ENCODE peak calls at places on chromosomes 7 and 10, in four cellular contexts. O is A549, T is heart left ventricle, Q is right lobe of liver. G is an unnamed sample.

GRCh38 chr7:36208406-36208805 is 55.4 kb downstream of the EEPD1 start:
- ATAC-seq in Q (no peak), O (peak; percentile 19), T (no peak), G (no peak)

GRCh38 chr10:111410740-111411139 is 333.9 kb downstream of the ADRA2A start:
- ATAC-seq in O (no peak), Q (no peak), T (no peak), G (no peak)

GRCh38 chr10:97743169-97743945 is 6.4 kb downstream of the ZFYVE27 start:
- ATAC-seq in Q (peak; percentile 51), T (peak; percentile 35), O (peak; percentile 37), G (no peak)

GRCh38 chr10:33114451-33114944 is 156.5 kb upstream of the ITGB1 start:
- ATAC-seq in T (no peak), Q (no peak), O (peak; percentile 46), G (no peak)

GRCh38 chr7:157621131-157621681 is 284.4 kb downstream of the DNAJB6 start:
- ATAC-seq in Q (no peak), O (no peak), T (peak; percentile 37), G (no peak)

GRCh38 chr10:117653170-117653515 is 110.6 kb downstream of the EMX2 start:
- ATAC-seq in O (peak; percentile 100), T (no peak), Q (no peak), G (no peak)

GRCh38 chr7:75993689-75994387 is 557 bp downstream of the TMEM120A start:
- ATAC-seq in O (peak; percentile 71), Q (peak; percentile 71), T (peak; percentile 36), G (peak; percentile 64)

GRCh38 chr10:89428873-89429272 is 14.5 kb downstream of the IFIT5 start:
- ATAC-seq in Q (no peak), O (no peak), T (peak; percentile 65), G (no peak)

GRCh38 chr7:8143151-8143874 is 118.7 kb downstream of the ICA1 start:
- ATAC-seq in T (no peak), O (no peak), Q (no peak), G (no peak)

GRCh38 chr7:139523199-139523941 is at the start of gene CLEC2L:
- ATAC-seq in Q (peak; percentile 43), T (peak; percentile 37), O (peak; percentile 85), G (peak; percentile 36)

GRCh38 chr7:124784879-124785818 is 19.6 kb upstream of the GPR37 start:
- ATAC-seq in O (peak; percentile 93), T (peak; percentile 62), Q (peak; percentile 98), G (peak; percentile 57)

GRCh38 chr10:100041620-100042019 is 31.9 kb upstream of the DNMBP start:
- ATAC-seq in Q (no peak), T (no peak), O (no peak), G (no peak)

GRCh38 chr10:70256463-70256862 is 23.2 kb upstream of the PPA1 start:
- ATAC-seq in T (no peak), Q (no peak), O (no peak), G (no peak)

GRCh38 chr10:86970887-86971145 is 2.5 kb downstream of the ADIRF start:
- ATAC-seq in O (peak; percentile 51), T (no peak), Q (no peak), G (peak; percentile 46)

GRCh38 chr10:86968994-86969355 is 693 bp downstream of the ADIRF start:
- ATAC-seq in Q (no peak), O (no peak), T (no peak), G (no peak)

GRCh38 chr10:86971146-86971991 is 3.1 kb downstream of the ADIRF start:
- ATAC-seq in T (peak; percentile 87), Q (peak; percentile 79), O (peak; percentile 79), G (peak; percentile 87)

GRCh38 chr10:86969421-86970041 is 1.2 kb downstream of the ADIRF start:
- ATAC-seq in O (no peak), Q (no peak), T (no peak), G (no peak)

GRCh38 chr10:86970152-86970886 is 2.0 kb downstream of the ADIRF start:
- ATAC-seq in T (peak; percentile 54), O (peak; percentile 4), Q (peak; percentile 10), G (peak; percentile 73)
- TF ChIP-seq POLR2A in T (no peak), O (no peak), Q (no peak), G (peak; percentile 84)

GRCh38 chr10:27893320-27894014 is 105.4 kb downstream of the ODAD2 start:
- ATAC-seq in T (no peak), Q (no peak), O (no peak), G (peak; percentile 57)
- TF ChIP-seq POLR2A in T (no peak), Q (no peak), O (no peak), G (no peak)

GRCh38 chr10:12205082-12205481 is 9.1 kb downstream of the CDC123 start:
- ATAC-seq in Q (no peak), T (no peak), O (no peak), G (no peak)

GRCh38 chr10:12212454-12212853 is 16.5 kb downstream of the CDC123 start:
- ATAC-seq in Q (no peak), O (no peak), T (no peak), G (no peak)

GRCh38 chr10:12214093-12214492 is 18.1 kb downstream of the CDC123 start:
- ATAC-seq in T (no peak), Q (no peak), O (no peak), G (no peak)

GRCh38 chr10:12207114-12207513 is 11.1 kb downstream of the CDC123 start:
- ATAC-seq in T (no peak), Q (no peak), O (no peak), G (no peak)

GRCh38 chr10:12208460-12208859 is 12.5 kb downstream of the CDC123 start:
- ATAC-seq in O (no peak), T (no peak), Q (no peak), G (no peak)
- TF ChIP-seq POLR2A in O (no peak), T (no peak), Q (no peak), G (no peak)

GRCh38 chr10:11301571-11302111 is 284.0 kb downstream of the CELF2 start:
- ATAC-seq in T (peak; percentile 27), Q (no peak), O (no peak), G (no peak)

GRCh38 chr10:11305825-11306601 is 288.3 kb downstream of the CELF2 start:
- ATAC-seq in O (no peak), Q (no peak), T (no peak), G (no peak)

GRCh38 chr10:11302181-11302580 is 284.5 kb downstream of the CELF2 start:
- ATAC-seq in Q (no peak), T (no peak), O (no peak), G (no peak)

GRCh38 chr10:11304906-11305585 is 287.4 kb downstream of the CELF2 start:
- ATAC-seq in Q (no peak), T (no peak), O (no peak), G (no peak)

DNA sequence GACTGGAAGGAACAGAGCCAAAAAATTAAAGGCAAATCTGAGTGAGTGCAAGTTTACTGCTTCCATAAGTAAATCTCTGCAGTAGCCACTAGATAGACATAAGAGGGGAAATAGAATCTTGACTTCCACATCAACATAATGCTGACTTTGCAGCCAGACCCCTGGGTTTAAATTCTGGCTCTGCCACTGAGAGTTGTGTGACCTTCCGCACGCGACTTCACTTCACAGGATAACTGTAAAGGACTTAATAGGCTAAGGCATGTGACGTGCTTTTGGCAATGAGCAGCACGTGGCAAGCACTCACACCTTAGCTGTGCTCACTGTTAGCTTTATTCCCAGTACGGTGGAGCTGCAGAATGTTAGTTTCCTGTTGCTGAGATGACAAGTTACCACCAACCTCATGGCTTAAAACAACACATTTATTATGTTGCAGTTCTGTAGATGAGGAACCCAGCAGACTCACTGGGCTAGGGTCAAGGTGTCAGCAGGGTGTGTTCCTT is 286.0 kb downstream of the CELF2 start:
- ATAC-seq in Q (no peak), T (no peak), O (no peak), G (no peak)
- TF ChIP-seq POLR2A in Q (no peak), T (no peak), O (no peak), G (no peak)

GRCh38 chr7:72924748-72925545 is at the start of gene POM121:
- ATAC-seq in O (peak; percentile 89), T (peak; percentile 97), Q (peak; percentile 95), G (peak; percentile 96)
- TF ChIP-seq POLR2A in O (peak; percentile 76), T (no peak), Q (peak; percentile 73), G (peak; percentile 80)

GRCh38 chr7:99375070-99375807 is 709 bp downstream of the ARPC1B start:
- ATAC-seq in O (peak; percentile 79), T (peak; percentile 84), Q (peak; percentile 86), G (peak; percentile 78)
- TF ChIP-seq POLR2A in O (peak; percentile 31), T (no peak), Q (peak; percentile 41), G (peak; percentile 25)

GRCh38 chr10:102399217-102400021 is 3.9 kb downstream of the NFKB2 start:
- ATAC-seq in Q (peak; percentile 82), T (peak; percentile 80), O (peak; percentile 62), G (peak; percentile 80)
- TF ChIP-seq POLR2A in Q (peak; percentile 43), T (no peak), O (peak; percentile 58), G (peak; percentile 44)

DNA sequence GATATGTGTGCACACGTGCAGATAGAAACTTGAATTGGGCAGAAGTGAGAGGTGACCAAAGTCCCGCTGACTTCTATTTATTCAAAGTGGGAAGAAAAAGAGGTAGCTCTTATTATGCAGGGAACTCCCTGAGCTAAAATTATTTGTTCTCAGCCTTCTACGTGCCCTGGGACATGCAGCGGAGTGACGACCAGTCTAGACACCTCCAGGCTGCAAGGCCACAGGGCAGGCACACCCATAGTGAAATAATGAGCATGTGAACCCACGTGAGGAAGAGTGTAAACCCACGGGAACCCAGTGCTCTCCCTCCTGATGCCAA is 107.3 kb upstream of the INHBA start:
- ATAC-seq in T (no peak), Q (no peak), O (no peak), G (no peak)
- TF ChIP-seq POLR2A in T (no peak), Q (no peak), O (no peak), G (no peak)

GRCh38 chr7:43649755-43650274 is 66.9 kb downstream of the STK17A start:
- ATAC-seq in Q (peak; percentile 24), T (peak; percentile 18), O (no peak), G (no peak)

GRCh38 chr7:43646603-43647313 is 63.9 kb downstream of the STK17A start:
- ATAC-seq in T (peak; percentile 43), O (no peak), Q (no peak), G (no peak)

GRCh38 chr7:43647314-43647691 is 64.4 kb downstream of the STK17A start:
- ATAC-seq in Q (peak; percentile 36), T (no peak), O (no peak), G (no peak)

GRCh38 chr7:43648725-43649406 is 66.0 kb downstream of the STK17A start:
- ATAC-seq in T (no peak), Q (no peak), O (peak; percentile 11), G (no peak)

GRCh38 chr7:43647772-43648643 is 65.1 kb downstream of the STK17A start:
- ATAC-seq in Q (peak; percentile 62), T (peak; percentile 83), O (peak; percentile 86), G (peak; percentile 91)
- TF ChIP-seq POLR2A in Q (no peak), T (no peak), O (no peak), G (no peak)

GRCh38 chr10:32055478-32056135 is 618 bp downstream of the KIF5B start:
- ATAC-seq in O (peak; percentile 82), T (peak; percentile 77), Q (peak; percentile 78), G (peak; percentile 62)
- TF ChIP-seq POLR2A in O (no peak), T (no peak), Q (peak; percentile 2), G (peak; percentile 18)